ENCODE peak calls at places on chromosomes 2 and 18, in six cellular contexts. M is neuronal stem cell, X is mesenchymal stem cell, D is IMR-90, C is mesendoderm, J is H1. Y is an unnamed sample.

GRCh38 chr2:192035731-192036442 is 158.8 kb downstream of the TMEFF2 start:
- DNase-seq in M (no peak), X (peak), D (peak), C (no peak), J (no peak), Y (no peak)

GRCh38 chr2:38174646-38175096 is 98.7 kb upstream of the CYP1B1 start:
- DNase-seq in M (no peak), X (peak), D (peak), C (peak), J (no peak), Y (no peak)

GRCh38 chr18:13253786-13254755 is 35.5 kb downstream of the LDLRAD4 start:
- DNase-seq in M (no peak), X (no peak), D (no peak), C (peak), J (no peak), Y (no peak)

GRCh38 chr2:15839461-15840124 is 100.8 kb upstream of the MYCN start:
- DNase-seq in M (no peak), X (no peak), D (no peak), C (no peak), J (no peak), Y (no peak)

GRCh38 chr2:45905643-45905969 is 254.1 kb downstream of the PRKCE start:
- DNase-seq in M (no peak), X (no peak), D (no peak), C (no peak), J (no peak), Y (no peak)

GRCh38 chr2:218397502-218398436 is 1.9 kb upstream of the CTDSP1 start:
- DNase-seq in M (peak), X (peak), D (peak), C (peak), J (peak), Y (peak)

GRCh38 chr2:38194751-38195150 is 118.8 kb upstream of the CYP1B1 start:
- DNase-seq in M (no peak), X (no peak), D (no peak), C (no peak), J (no peak), Y (no peak)

GRCh38 chr18:56333146-56333545 is 305.2 kb downstream of the TXNL1 start:
- DNase-seq in M (no peak), X (no peak), D (no peak), C (no peak), J (no peak), Y (no peak)

GRCh38 chr18:13220326-13220991 is 1.9 kb downstream of the LDLRAD4 start:
- DNase-seq in M (no peak), X (no peak), D (no peak), C (no peak), J (no peak), Y (no peak)

GRCh38 chr2:23618265-23618664 is 233.3 kb downstream of the KLHL29 start:
- DNase-seq in M (no peak), X (no peak), D (no peak), C (no peak), J (no peak), Y (no peak)

GRCh38 chr2:126885701-126886121 is 13.0 kb upstream of the TEX51 start:
- DNase-seq in M (no peak), X (no peak), D (peak), C (no peak), J (peak), Y (peak)

GRCh38 chr2:23096905-23097602 is 287.9 kb upstream of the KLHL29 start:
- DNase-seq in M (no peak), X (no peak), D (no peak), C (no peak), J (no peak), Y (no peak)

DNA sequence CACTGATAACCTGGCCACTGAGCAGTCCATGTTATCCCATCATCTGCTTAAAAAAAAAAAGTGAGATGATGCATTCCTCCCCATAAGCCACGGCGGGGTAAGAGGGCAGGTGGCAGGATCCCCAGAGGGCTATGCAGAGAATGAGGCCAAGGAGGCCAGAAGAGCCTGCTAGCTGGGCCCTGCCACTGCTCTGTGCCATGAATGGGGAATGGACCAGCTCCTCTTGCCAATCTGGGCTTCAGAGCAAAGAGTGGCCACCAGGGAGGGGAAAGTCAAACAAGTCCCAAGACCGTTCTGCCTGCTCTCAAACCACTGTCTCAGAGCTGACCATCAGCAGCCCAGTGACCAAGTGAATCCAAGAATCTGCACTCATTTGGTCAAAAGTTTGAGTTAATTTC is 202.4 kb downstream of the TWIST2 start:
- DNase-seq in M (no peak), X (no peak), D (no peak), C (no peak), J (no peak), Y (no peak)
- H2BK15ac ChIP-seq in M (no peak), X (no peak), D (no peak), C (no peak), J (no peak), Y (no peak)

GRCh38 chr2:11743846-11744553 is 2.4 kb upstream of the LPIN1 start:
- DNase-seq in M (peak), X (peak), D (peak), C (peak), J (peak), Y (peak)

GRCh38 chr2:11743531-11743815 is 3.0 kb upstream of the LPIN1 start:
- DNase-seq in M (no peak), X (no peak), D (no peak), C (no peak), J (no peak), Y (no peak)

GRCh38 chr2:11746376-11746806 is at the start of gene LPIN1:
- DNase-seq in M (peak), X (peak), D (peak), C (peak), J (peak), Y (peak)

GRCh38 chr2:11745613-11746375 is 638 bp upstream of the LPIN1 start:
- DNase-seq in M (no peak), X (no peak), D (no peak), C (no peak), J (no peak), Y (no peak)

DNA sequence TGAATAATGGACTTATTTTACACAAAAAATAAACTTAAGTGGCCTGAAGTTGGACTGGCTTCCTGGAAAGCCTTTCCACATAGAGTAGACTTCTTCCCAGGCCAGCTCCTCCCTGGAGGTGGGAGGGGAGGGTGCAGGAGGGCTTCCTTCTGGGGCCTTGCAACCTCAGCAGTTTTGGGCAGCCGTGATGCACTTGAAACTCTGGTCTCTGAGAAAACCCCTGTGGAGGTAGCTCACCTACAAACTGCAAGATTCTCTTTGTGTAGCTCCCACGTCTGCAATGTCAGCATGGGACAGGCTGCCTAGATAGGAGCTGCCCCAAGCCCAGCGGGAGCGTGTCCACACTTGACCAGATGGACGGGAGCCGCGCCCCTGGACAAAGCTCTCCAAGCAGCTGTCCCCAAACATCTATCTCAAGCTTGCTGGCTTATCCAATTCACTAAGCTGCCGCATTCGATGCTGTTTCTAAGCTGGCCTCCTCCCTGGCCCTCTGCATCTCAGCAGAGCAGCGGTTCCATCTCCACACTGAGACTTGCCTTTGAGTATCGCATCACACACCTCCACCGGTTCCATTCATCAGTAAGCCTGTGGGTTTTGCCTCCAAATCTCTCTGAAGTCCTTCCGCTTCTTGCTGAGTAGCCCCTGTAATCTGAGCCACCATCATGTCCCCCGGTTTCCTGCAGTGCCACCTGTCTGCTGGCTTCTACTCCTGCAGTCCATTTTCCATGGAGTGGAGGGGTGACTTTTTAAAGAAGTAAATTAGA is 1.6 kb upstream of the LPIN1 start:
- DNase-seq in M (peak), X (peak), D (peak), C (peak), J (no peak), Y (peak)
- H4K8ac ChIP-seq in M (no peak), X (peak), D (peak), C (no peak), J (no peak), Y (no peak)

GRCh38 chr18:68103561-68103960 is 587.0 kb upstream of the DSEL start:
- DNase-seq in M (no peak), X (no peak), D (no peak), C (no peak), J (no peak), Y (no peak)

GRCh38 chr18:68104036-68104435 is 587.5 kb upstream of the DSEL start:
- DNase-seq in M (no peak), X (no peak), D (no peak), C (no peak), J (no peak), Y (no peak)

GRCh38 chr18:68098655-68099054 is 582.1 kb upstream of the DSEL start:
- DNase-seq in M (no peak), X (no peak), D (no peak), C (no peak), J (no peak), Y (no peak)

GRCh38 chr18:68102117-68102516 is 585.6 kb upstream of the DSEL start:
- DNase-seq in M (no peak), X (no peak), D (peak), C (no peak), J (no peak), Y (no peak)
- H2BK15ac ChIP-seq in M (no peak), X (no peak), D (no peak), C (no peak), J (no peak), Y (no peak)

GRCh38 chr18:986071-986470 is 81.4 kb downstream of the ADCYAP1 start:
- DNase-seq in M (no peak), X (no peak), D (no peak), C (peak), J (no peak), Y (peak)
- H4K8ac ChIP-seq in M (no peak), X (no peak), D (no peak), C (no peak), J (peak), Y (no peak)

DNA sequence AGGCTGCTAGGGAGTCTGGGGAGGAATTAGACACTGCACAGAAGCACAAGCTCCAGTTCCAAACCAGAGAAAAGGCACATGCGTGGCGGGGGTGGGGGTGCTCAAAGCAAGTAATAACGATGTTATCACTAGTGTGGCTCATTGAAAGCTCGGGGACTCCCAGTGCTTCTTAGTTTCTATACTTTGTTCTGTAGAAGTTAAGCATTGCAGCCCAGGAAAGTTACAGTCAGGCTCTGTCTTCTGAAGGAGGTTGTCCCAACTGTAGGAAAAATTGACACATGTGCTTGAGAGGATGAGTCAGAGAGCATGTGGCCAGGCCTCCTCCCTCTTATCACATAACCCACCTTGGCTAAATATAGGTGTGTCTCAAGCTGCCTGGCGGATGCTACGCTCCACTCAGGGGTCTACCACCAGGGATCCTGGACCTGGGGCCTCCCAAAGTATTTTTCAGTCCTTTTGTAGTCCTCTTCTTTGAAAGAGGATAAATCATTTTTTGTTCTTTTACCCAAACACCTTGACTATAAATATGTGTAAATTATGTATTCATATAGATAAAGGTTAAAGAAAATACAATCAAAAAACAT is 3.8 kb downstream of the GALNT5 start:
- DNase-seq in M (no peak), X (peak), D (peak), C (peak), J (no peak), Y (no peak)
- H2BK15ac ChIP-seq in M (no peak), X (no peak), D (peak), C (no peak), J (no peak), Y (no peak)

GRCh38 chr2:239267411-239267941 is 133.3 kb downstream of the HDAC4 start:
- DNase-seq in M (no peak), X (peak), D (peak), C (no peak), J (no peak), Y (no peak)
- H4K8ac ChIP-seq in M (no peak), X (peak), D (peak), C (no peak), J (no peak), Y (no peak)

GRCh38 chr2:74481432-74481831 is 1.4 kb downstream of the CCDC142 start:
- DNase-seq in M (no peak), X (no peak), D (no peak), C (no peak), J (no peak), Y (no peak)
- H2BK15ac ChIP-seq in M (no peak), X (no peak), D (no peak), C (no peak), J (no peak), Y (no peak)

DNA sequence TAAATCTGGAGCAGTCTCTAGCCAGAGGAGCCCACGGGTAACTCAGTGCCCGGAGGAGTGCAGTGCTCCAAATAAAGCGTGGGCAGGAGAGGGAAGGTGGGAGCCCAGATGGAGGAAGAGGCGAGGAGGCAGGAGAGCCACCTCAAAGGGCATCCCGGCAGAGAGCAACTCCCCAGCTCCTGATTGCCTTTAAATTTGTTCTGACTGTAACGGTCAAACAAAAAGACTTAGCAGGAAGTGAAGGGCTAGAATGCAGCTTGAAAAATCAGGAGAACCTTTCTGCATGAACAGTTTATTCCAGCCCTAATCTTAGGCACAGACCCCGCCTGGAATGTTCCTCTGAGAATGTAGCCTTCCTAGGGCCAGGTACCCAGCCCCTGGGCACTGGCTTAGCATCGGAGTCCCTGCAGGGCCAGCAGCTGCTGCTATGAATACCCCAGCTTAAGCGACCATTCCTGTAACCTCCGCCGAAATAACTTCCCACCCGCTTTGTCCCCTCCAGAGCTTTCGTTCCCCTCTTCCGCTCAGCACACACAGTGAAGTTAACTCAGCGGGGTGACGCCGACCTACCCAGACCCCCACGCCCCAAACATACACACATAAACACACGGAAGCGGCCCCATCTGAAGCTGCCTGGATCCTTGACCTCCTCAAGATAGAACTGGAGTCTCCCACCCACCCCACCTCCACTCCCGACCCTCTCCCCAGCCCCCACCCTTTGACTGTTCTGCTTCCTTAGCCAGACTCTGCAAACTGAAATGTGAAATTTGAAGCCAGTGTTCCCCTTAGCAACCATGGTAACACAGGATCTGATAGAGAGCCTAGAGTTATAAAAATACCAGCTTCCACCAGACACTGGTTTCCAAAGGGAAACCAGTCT is 123.2 kb downstream of the SMAD7 start:
- DNase-seq in M (peak), X (peak), D (peak), C (peak), J (peak), Y (peak)
- H4K8ac ChIP-seq in M (no peak), X (peak), D (no peak), C (no peak), J (no peak), Y (no peak)

DNA sequence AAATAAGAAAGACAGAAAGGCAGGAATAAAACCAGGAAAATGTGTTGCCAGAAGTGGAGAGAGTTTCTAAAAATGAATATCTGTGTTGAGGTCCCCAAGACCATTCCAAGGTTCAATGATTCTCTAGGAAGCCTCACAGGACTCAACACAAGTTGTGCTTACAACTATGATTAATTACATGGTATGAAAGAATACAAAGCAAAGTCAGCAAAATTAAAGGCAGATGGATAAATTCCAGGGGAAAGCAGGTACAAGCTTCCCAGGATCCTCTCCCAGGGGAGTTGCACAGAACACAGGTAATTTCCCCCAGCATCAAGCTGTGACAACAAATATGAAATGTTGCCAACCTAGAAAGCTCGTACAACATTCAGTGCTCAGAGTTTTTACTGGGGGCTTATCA is 154.4 kb upstream of the HNMT start:
- DNase-seq in M (no peak), X (no peak), D (no peak), C (no peak), J (no peak), Y (no peak)
- H2BK15ac ChIP-seq in M (no peak), X (no peak), D (no peak), C (no peak), J (no peak), Y (no peak)